ENCODE peak calls at places on chromosomes 4 and X, in eight cellular contexts. One of them, this sample, is unnamed. For H3K4me1 and H3K9me3, the result is how much of the 10 kb centered on the place peaks cover.

GRCh38 chr4:94483895-94484294 is 32.2 kb downstream of the PDLIM5 start:
- DNase-seq in fibroblast of lung: no peak
- DNase-seq in heart right ventricle: no peak
- DNase-seq in colonic mucosa: no peak
- DNase-seq in left lung: no peak
- DNase-seq in OCI-LY7: no peak
- DNase-seq in thyroid gland: no peak
- DNase-seq in sigmoid colon: no peak
- DNase-seq in this sample: no peak

GRCh38 chr4:69684821-69685220 is 31.8 kb upstream of the UGT2A1 start:
- DNase-seq in sigmoid colon: no peak
- DNase-seq in thyroid gland: no peak
- DNase-seq in OCI-LY7: no peak
- DNase-seq in colonic mucosa: no peak
- DNase-seq in heart right ventricle: no peak
- DNase-seq in left lung: no peak
- DNase-seq in fibroblast of lung: no peak
- DNase-seq in this sample: no peak

GRCh38 chrX:83516597-83516996 is 8.5 kb downstream of the POU3F4 start:
- DNase-seq in sigmoid colon: no peak
- DNase-seq in colonic mucosa: no peak
- DNase-seq in heart right ventricle: no peak
- DNase-seq in OCI-LY7: no peak
- DNase-seq in thyroid gland: no peak
- DNase-seq in left lung: no peak
- DNase-seq in fibroblast of lung: no peak
- DNase-seq in this sample: no peak

GRCh38 chrX:134570899-134571298 is 87.4 kb downstream of the PLAC1 start:
- DNase-seq in sigmoid colon: no peak
- DNase-seq in fibroblast of lung: no peak
- DNase-seq in left lung: no peak
- DNase-seq in heart right ventricle: no peak
- DNase-seq in colonic mucosa: no peak
- DNase-seq in thyroid gland: no peak
- DNase-seq in OCI-LY7: no peak
- DNase-seq in this sample: no peak

GRCh38 chr4:146342600-146343192 is 128.4 kb downstream of the REELD1 start:
- DNase-seq in heart right ventricle: no peak
- DNase-seq in thyroid gland: no peak
- DNase-seq in colonic mucosa: peak
- DNase-seq in fibroblast of lung: peak
- DNase-seq in sigmoid colon: no peak
- DNase-seq in OCI-LY7: peak
- DNase-seq in left lung: no peak
- DNase-seq in this sample: no peak

GRCh38 chr4:127182687-127183086 is 450.1 kb upstream of the INTU start:
- DNase-seq in left lung: no peak
- DNase-seq in OCI-LY7: no peak
- DNase-seq in colonic mucosa: no peak
- DNase-seq in thyroid gland: no peak
- DNase-seq in fibroblast of lung: peak
- DNase-seq in sigmoid colon: no peak
- DNase-seq in heart right ventricle: no peak
- DNase-seq in this sample: no peak

GRCh38 chrX:8607326-8607725 is 124.6 kb downstream of the ANOS1 start:
- DNase-seq in left lung: no peak
- DNase-seq in heart right ventricle: no peak
- DNase-seq in colonic mucosa: no peak
- DNase-seq in thyroid gland: no peak
- DNase-seq in fibroblast of lung: peak
- DNase-seq in sigmoid colon: no peak
- DNase-seq in OCI-LY7: no peak
- DNase-seq in this sample: no peak

GRCh38 chr4:156976147-156976546 is 4.5 kb upstream of the PDGFC start:
- DNase-seq in colonic mucosa: no peak
- DNase-seq in left lung: no peak
- DNase-seq in thyroid gland: no peak
- DNase-seq in fibroblast of lung: peak
- DNase-seq in heart right ventricle: no peak
- DNase-seq in sigmoid colon: no peak
- DNase-seq in OCI-LY7: no peak
- DNase-seq in this sample: no peak

GRCh38 chr4:84870398-84871163 is 95.9 kb downstream of the WDFY3 start:
- DNase-seq in thyroid gland: no peak
- DNase-seq in heart right ventricle: no peak
- DNase-seq in OCI-LY7: no peak
- DNase-seq in sigmoid colon: no peak
- DNase-seq in colonic mucosa: no peak
- DNase-seq in fibroblast of lung: peak
- DNase-seq in left lung: no peak
- DNase-seq in this sample: no peak

GRCh38 chr4:54082168-54082567 is 17.8 kb upstream of the CHIC2 start:
- DNase-seq in colonic mucosa: peak
- DNase-seq in OCI-LY7: no peak
- DNase-seq in thyroid gland: no peak
- DNase-seq in fibroblast of lung: peak
- DNase-seq in left lung: no peak
- DNase-seq in heart right ventricle: no peak
- DNase-seq in sigmoid colon: no peak
- DNase-seq in this sample: no peak

GRCh38 chr4:25863347-25863784 is 578 bp upstream of the SEL1L3 start:
- DNase-seq in left lung: peak
- DNase-seq in colonic mucosa: peak
- DNase-seq in heart right ventricle: no peak
- DNase-seq in sigmoid colon: no peak
- DNase-seq in OCI-LY7: peak
- DNase-seq in fibroblast of lung: no peak
- DNase-seq in thyroid gland: peak
- DNase-seq in this sample: peak

GRCh38 chrX:129984196-129984962 is 1.9 kb downstream of the BCORL1 start:
- DNase-seq in thyroid gland: peak
- DNase-seq in fibroblast of lung: no peak
- DNase-seq in OCI-LY7: peak
- DNase-seq in left lung: peak
- DNase-seq in heart right ventricle: peak
- DNase-seq in colonic mucosa: peak
- DNase-seq in sigmoid colon: peak
- DNase-seq in this sample: peak

GRCh38 chr4:34202154-34202553 is 2042.2 kb downstream of the ARAP2 start:
- DNase-seq in thyroid gland: no peak
- DNase-seq in heart right ventricle: no peak
- DNase-seq in fibroblast of lung: no peak
- DNase-seq in colonic mucosa: no peak
- DNase-seq in left lung: no peak
- DNase-seq in OCI-LY7: no peak
- DNase-seq in sigmoid colon: no peak
- DNase-seq in this sample: no peak

GRCh38 chr4:164799410-164799809 is 45.5 kb downstream of the SMIM31 start:
- DNase-seq in left lung: no peak
- DNase-seq in heart right ventricle: no peak
- DNase-seq in OCI-LY7: no peak
- DNase-seq in colonic mucosa: no peak
- DNase-seq in sigmoid colon: no peak
- DNase-seq in fibroblast of lung: no peak
- DNase-seq in thyroid gland: no peak
- DNase-seq in this sample: no peak

GRCh38 chrX:9517062-9517461 is 52.2 kb downstream of the TBL1X start:
- DNase-seq in colonic mucosa: no peak
- DNase-seq in sigmoid colon: no peak
- DNase-seq in thyroid gland: no peak
- DNase-seq in fibroblast of lung: no peak
- DNase-seq in left lung: no peak
- DNase-seq in OCI-LY7: no peak
- DNase-seq in heart right ventricle: no peak
- DNase-seq in this sample: no peak

GRCh38 chrX:44432641-44433040 is 89.2 kb upstream of the EFHC2 start:
- DNase-seq in thyroid gland: no peak
- DNase-seq in sigmoid colon: no peak
- DNase-seq in heart right ventricle: peak
- DNase-seq in left lung: no peak
- DNase-seq in fibroblast of lung: peak
- DNase-seq in colonic mucosa: no peak
- DNase-seq in OCI-LY7: peak
- DNase-seq in this sample: no peak

GRCh38 chr4:37324526-37324925 is 80.0 kb downstream of the NWD2 start:
- DNase-seq in colonic mucosa: peak
- DNase-seq in fibroblast of lung: no peak
- DNase-seq in left lung: no peak
- DNase-seq in OCI-LY7: no peak
- DNase-seq in thyroid gland: no peak
- DNase-seq in heart right ventricle: no peak
- DNase-seq in sigmoid colon: no peak
- DNase-seq in this sample: no peak

GRCh38 chrX:107731831-107732502 is 43.6 kb downstream of the TSC22D3 start:
- DNase-seq in fibroblast of lung: peak
- DNase-seq in OCI-LY7: no peak
- DNase-seq in colonic mucosa: peak
- DNase-seq in left lung: peak
- DNase-seq in sigmoid colon: peak
- DNase-seq in thyroid gland: peak
- DNase-seq in heart right ventricle: peak
- DNase-seq in this sample: peak

GRCh38 chr4:146957252-146957651 is 11.6 kb upstream of the TTC29 start:
- DNase-seq in left lung: no peak
- DNase-seq in heart right ventricle: no peak
- DNase-seq in thyroid gland: no peak
- DNase-seq in OCI-LY7: no peak
- DNase-seq in fibroblast of lung: no peak
- DNase-seq in colonic mucosa: no peak
- DNase-seq in sigmoid colon: no peak
- DNase-seq in this sample: no peak

DNA sequence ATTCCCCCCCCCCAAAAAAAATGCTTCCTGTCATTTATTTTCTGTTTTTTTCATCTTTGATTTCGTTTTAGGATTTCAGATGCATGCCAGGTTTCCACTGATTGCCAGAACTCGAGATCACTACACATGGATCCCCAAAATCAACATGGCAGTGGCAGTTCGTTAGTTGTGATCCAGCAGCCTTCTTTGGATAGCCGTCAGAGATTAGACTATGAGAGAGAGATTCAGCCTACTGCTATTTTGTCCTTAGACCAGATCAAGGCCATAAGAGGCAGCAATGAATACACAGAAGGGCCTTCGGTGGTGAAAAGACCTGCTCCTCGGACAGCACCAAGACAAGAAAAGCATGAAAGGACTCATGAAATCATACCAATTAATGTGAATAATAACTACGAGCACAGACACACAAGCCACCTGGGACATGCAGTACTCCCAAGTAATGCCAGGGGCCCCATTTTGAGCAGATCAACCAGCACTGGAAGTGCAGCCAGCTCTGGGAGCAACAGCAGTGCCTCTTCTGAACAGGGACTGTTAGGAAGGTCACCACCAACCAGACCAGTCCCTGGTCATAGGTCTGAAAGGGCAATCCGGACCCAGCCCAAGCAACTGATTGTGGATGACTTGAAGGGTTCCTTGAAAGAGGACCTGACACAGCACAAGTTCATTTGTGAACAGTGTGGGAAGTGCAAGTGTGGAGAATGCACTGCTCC is 5.0 kb downstream of the SPRY1 start:
- DNase-seq in colonic mucosa: no peak
- DNase-seq in fibroblast of lung: no peak
- DNase-seq in sigmoid colon: no peak
- DNase-seq in heart right ventricle: no peak
- DNase-seq in thyroid gland: no peak
- DNase-seq in left lung: no peak
- DNase-seq in OCI-LY7: no peak
- DNase-seq in this sample: no peak
- H3K4me1 ChIP-seq in colonic mucosa: under half
- H3K4me1 ChIP-seq in fibroblast of lung: under half
- H3K4me1 ChIP-seq in sigmoid colon: under half
- H3K4me1 ChIP-seq in heart right ventricle: half or more
- H3K4me1 ChIP-seq in thyroid gland: under half
- H3K4me1 ChIP-seq in left lung: under half
- H3K4me1 ChIP-seq in OCI-LY7: under half
- H3K4me1 ChIP-seq in this sample: under half

DNA sequence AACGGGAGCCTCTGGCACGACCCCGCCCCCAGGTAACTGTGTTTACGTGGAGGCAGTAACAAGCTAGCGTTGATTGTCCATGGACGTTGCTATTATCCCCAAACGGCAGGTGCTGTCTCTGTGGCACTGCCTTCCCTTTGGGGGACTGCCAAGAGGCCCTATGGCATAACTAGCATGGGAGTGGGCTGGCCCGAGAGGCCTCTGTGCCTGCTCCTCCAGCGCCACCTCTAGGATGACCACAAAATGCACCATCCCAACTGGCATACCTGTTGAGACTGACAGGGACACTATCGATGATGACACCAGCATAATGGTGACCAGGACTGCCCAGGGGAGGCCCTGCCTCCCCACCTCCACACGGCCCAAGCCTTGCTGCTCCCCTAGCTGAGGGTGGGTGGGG is 1.5 kb downstream of the SRPK3 start:
- DNase-seq in sigmoid colon: no peak
- DNase-seq in thyroid gland: no peak
- DNase-seq in heart right ventricle: no peak
- DNase-seq in OCI-LY7: no peak
- DNase-seq in fibroblast of lung: no peak
- DNase-seq in colonic mucosa: no peak
- DNase-seq in left lung: no peak
- DNase-seq in this sample: no peak
- TF ChIP-seq CTCF in sigmoid colon: no peak
- TF ChIP-seq CTCF in thyroid gland: no peak
- TF ChIP-seq CTCF in heart right ventricle: no peak
- TF ChIP-seq CTCF in OCI-LY7: peak
- TF ChIP-seq CTCF in fibroblast of lung: no peak
- TF ChIP-seq CTCF in colonic mucosa: no peak
- TF ChIP-seq CTCF in left lung: no peak
- TF ChIP-seq CTCF in this sample: no peak

GRCh38 chr4:43244688-43245382 is 352.3 kb downstream of the GRXCR1 start:
- DNase-seq in colonic mucosa: no peak
- DNase-seq in OCI-LY7: no peak
- DNase-seq in fibroblast of lung: no peak
- DNase-seq in sigmoid colon: no peak
- DNase-seq in left lung: no peak
- DNase-seq in heart right ventricle: no peak
- DNase-seq in thyroid gland: no peak
- DNase-seq in this sample: no peak
- H3K9me3 ChIP-seq in colonic mucosa: under half
- H3K9me3 ChIP-seq in OCI-LY7: under half
- H3K9me3 ChIP-seq in fibroblast of lung: under half
- H3K9me3 ChIP-seq in sigmoid colon: under half
- H3K9me3 ChIP-seq in left lung: under half
- H3K9me3 ChIP-seq in heart right ventricle: under half
- H3K9me3 ChIP-seq in thyroid gland: under half
- H3K9me3 ChIP-seq in this sample: under half

DNA sequence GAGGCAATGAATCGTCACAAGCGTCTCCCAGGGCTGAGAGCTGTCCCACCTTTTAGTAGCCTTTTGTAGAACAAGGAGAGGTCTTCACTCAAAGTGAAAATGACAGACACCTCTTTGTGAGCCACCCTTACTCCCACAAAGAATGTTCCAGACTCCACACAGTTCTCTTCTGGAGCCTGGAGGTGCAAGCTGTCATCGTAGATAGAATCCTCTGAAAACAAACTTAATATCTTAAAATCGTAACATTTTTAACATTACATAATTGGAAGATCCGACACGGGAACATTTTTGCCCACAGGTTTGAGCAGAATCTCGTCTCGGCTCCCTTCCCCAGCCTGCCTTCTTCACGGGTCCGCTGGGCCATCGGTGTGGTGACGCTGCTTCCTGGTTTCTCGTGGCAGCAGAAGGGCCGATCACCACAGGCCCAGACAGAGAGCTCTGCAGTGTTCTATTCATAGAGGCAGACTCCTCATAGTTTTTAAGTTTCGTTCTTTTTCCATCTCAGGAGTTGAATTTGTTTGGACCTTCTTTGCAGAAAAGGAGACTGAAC is 27.7 kb downstream of the WFS1 start:
- DNase-seq in sigmoid colon: no peak
- DNase-seq in heart right ventricle: no peak
- DNase-seq in left lung: peak
- DNase-seq in OCI-LY7: no peak
- DNase-seq in colonic mucosa: no peak
- DNase-seq in fibroblast of lung: no peak
- DNase-seq in thyroid gland: no peak
- DNase-seq in this sample: no peak
- H3K4me1 ChIP-seq in sigmoid colon: under half
- H3K4me1 ChIP-seq in heart right ventricle: under half
- H3K4me1 ChIP-seq in left lung: under half
- H3K4me1 ChIP-seq in OCI-LY7: under half
- H3K4me1 ChIP-seq in colonic mucosa: under half
- H3K4me1 ChIP-seq in fibroblast of lung: under half
- H3K4me1 ChIP-seq in thyroid gland: under half
- H3K4me1 ChIP-seq in this sample: under half

This sample was measured in right lobe of liver.